ENCODE peak calls at places on chromosomes 2 and 18, in nine cellular contexts. Y is IMR-90, O is colonic mucosa, S is left ventricle myocardium inferior, T is H1, A is AG04449, F is heart right ventricle, J is lower lobe of right lung, M is upper lobe of left lung. R is an unnamed sample.

GRCh38 chr2:70986499-70987189 is 8.0 kb downstream of the TEX261 start:
- DNase-seq in T (no peak), J (no peak), A (no peak), S (no peak), O (no peak), M (no peak), F (no peak), Y (no peak), R (no peak)

GRCh38 chr2:238589591-238590460 is 163.1 kb downstream of the ASB1 start:
- DNase-seq in T (no peak), M (peak), A (no peak), J (no peak), Y (no peak), F (no peak), S (no peak), O (no peak), R (no peak)

GRCh38 chr2:88683160-88684021 is 8.1 kb upstream of the RPIA start:
- DNase-seq in M (no peak), S (no peak), J (no peak), Y (no peak), T (no peak), A (no peak), O (no peak), F (no peak), R (no peak)

GRCh38 chr2:69465513-69466456 is 28.6 kb upstream of the NFU1 start:
- DNase-seq in F (peak), Y (no peak), J (no peak), T (no peak), A (no peak), O (no peak), M (peak), S (peak), R (no peak)

GRCh38 chr18:37674570-37674969 is 109.0 kb upstream of the CELF4 start:
- DNase-seq in F (no peak), T (no peak), Y (no peak), S (no peak), J (no peak), M (no peak), A (no peak), O (no peak), R (no peak)

GRCh38 chr2:9462872-9463697 is 11.3 kb upstream of the IAH1 start:
- DNase-seq in A (no peak), M (no peak), Y (peak), S (no peak), J (no peak), T (no peak), F (no peak), O (no peak), R (no peak)

GRCh38 chr2:142822190-142822589 is 55.3 kb upstream of the KYNU start:
- DNase-seq in M (no peak), A (no peak), J (no peak), T (no peak), Y (no peak), S (no peak), O (no peak), F (no peak), R (no peak)

GRCh38 chr2:236533343-236533742 is 36.3 kb upstream of the ACKR3 start:
- DNase-seq in Y (no peak), O (no peak), T (no peak), S (no peak), M (no peak), J (no peak), F (no peak), A (no peak), R (no peak)

GRCh38 chr2:105890856-105891255 is 146.1 kb downstream of the NCK2 start:
- DNase-seq in M (no peak), A (no peak), S (no peak), O (no peak), J (no peak), Y (no peak), T (no peak), F (no peak), R (no peak)

GRCh38 chr2:232731470-232731869 is 34.3 kb downstream of the GIGYF2 start:
- DNase-seq in T (no peak), O (no peak), A (no peak), Y (peak), F (no peak), M (no peak), J (no peak), S (no peak), R (no peak)

GRCh38 chr18:46481048-46481846 is 175.8 kb downstream of the LOXHD1 start:
- DNase-seq in Y (peak), M (no peak), A (no peak), O (peak), J (no peak), S (peak), T (peak), F (peak), R (peak)

GRCh38 chr2:118539290-118539689 is 308.2 kb downstream of the EN1 start:
- DNase-seq in A (no peak), J (no peak), M (no peak), T (peak), F (peak), S (no peak), O (no peak), Y (peak), R (no peak)

GRCh38 chr18:78982186-78982585 is 2.6 kb downstream of the SALL3 start:
- DNase-seq in O (no peak), S (no peak), A (no peak), F (no peak), J (no peak), M (no peak), Y (no peak), T (no peak), R (no peak)

GRCh38 chr18:78980279-78980771 is 707 bp downstream of the SALL3 start:
- DNase-seq in O (no peak), T (no peak), Y (no peak), A (no peak), M (peak), J (no peak), F (no peak), S (no peak), R (no peak)

GRCh38 chr18:78981652-78981955 is 2.0 kb downstream of the SALL3 start:
- DNase-seq in M (no peak), S (no peak), T (no peak), Y (no peak), O (no peak), A (no peak), F (no peak), J (no peak), R (no peak)

GRCh38 chr18:78979682-78980278 is at the start of gene SALL3:
- DNase-seq in M (peak), Y (no peak), O (no peak), A (no peak), T (no peak), J (no peak), F (no peak), S (no peak), R (no peak)

GRCh38 chr18:78980777-78981651 is 1.4 kb downstream of the SALL3 start:
- DNase-seq in M (peak), Y (no peak), S (no peak), F (no peak), O (no peak), J (no peak), T (no peak), A (no peak), R (no peak)
- H3K4me3 ChIP-seq in M (no peak), Y (no peak), S (peak), F (no peak), O (no peak), J (no peak), T (peak), A (no peak), R (no peak)

DNA sequence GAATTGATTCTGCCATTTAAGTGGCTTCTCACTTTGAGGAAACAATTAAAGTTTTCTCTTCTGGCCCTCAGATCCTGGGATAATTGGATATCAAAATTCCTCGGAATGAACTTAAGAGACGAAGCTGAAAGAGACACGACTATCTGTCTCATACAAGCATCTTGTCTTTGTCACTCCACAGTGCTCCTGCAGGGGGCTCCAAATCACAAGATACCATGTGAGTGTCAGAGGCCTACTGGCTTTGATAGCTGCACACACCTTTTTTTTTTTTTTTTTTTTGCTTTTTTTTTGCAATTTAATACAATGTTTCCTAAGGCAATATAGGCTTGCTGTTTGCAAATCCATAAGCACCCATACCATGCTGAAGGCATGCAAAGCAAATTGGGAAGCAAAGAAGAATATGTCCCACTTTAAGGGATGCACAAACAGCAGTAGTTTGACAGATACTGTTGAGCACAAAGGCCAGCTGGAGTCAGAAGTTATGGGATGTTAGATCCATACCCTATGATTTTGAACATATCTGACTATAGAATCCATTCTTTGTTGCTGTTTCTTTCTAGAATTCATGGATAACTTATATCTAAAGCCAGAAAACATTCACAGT is 109.0 kb upstream of the CBLN2 start:
- DNase-seq in O (peak), A (no peak), J (no peak), Y (no peak), T (peak), M (no peak), F (no peak), S (no peak), R (peak)
- TF ChIP-seq CTCF in O (peak), A (no peak), J (peak), Y (peak), T (peak), M (peak), F (peak), S (peak), R (peak)

GRCh38 chr2:132415256-132416079 is 1.1 kb upstream of the GPR39 start:
- DNase-seq in Y (peak), O (peak), F (peak), A (no peak), M (no peak), J (no peak), S (no peak), T (no peak), R (no peak)

GRCh38 chr2:132417430-132418035 is 928 bp downstream of the GPR39 start:
- DNase-seq in S (no peak), T (no peak), Y (no peak), A (no peak), F (no peak), J (no peak), O (peak), M (peak), R (no peak)

GRCh38 chr2:132416080-132416911 is at the start of gene GPR39:
- DNase-seq in J (peak), A (peak), T (peak), S (peak), Y (peak), F (peak), M (peak), O (peak), R (peak)

GRCh38 chr2:132420776-132421175 is 4.2 kb downstream of the GPR39 start:
- DNase-seq in T (no peak), A (no peak), M (no peak), J (no peak), S (no peak), F (no peak), Y (no peak), O (no peak), R (no peak)

GRCh38 chr2:132416996-132417395 is 391 bp downstream of the GPR39 start:
- DNase-seq in M (no peak), F (no peak), J (no peak), A (no peak), T (no peak), S (no peak), O (peak), Y (no peak), R (no peak)
- H3K4me3 ChIP-seq in M (peak), F (no peak), J (peak), A (peak), T (peak), S (peak), O (peak), Y (no peak), R (peak)

DNA sequence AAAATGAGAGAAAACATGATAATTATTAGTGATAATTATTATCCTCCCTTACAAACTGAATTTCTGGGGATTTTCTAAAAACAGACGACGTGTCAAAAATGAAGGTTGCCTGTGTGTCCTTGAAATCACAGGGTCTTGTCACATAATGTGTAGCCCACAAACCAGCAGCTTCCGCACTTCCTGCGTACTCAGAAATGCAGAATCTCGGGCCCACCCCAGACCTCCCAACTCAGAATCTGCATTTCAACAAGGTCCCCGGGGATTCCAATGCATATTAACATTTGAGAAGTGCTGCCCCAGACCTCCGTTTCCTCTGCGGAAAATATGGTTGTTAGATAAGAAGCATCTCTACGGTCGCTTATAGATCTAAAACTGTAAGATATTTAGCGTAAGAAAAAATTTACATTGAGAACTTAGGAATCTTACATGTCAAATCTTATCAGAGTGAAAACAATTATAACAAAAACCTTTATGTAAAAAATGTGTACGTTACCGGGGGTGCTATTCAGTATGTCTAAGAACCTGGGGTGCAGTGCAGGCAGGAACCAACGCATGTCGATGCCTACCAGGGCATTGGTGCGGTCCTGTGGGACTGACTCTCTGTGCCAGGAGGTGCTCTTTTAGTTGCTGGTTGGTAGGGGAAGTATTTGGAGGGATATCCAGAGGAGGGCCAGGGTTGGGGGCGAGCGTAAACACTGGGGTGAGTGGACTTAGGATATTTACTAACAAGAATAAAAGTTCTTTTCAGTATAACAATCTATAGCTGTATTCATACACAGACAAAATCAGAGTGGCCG is 15.2 kb downstream of the CDKL4 start:
- DNase-seq in M (no peak), T (peak), A (no peak), S (no peak), J (no peak), F (no peak), Y (no peak), O (no peak), R (no peak)
- TF ChIP-seq CTCF in M (no peak), T (no peak), A (no peak), S (no peak), J (no peak), F (no peak), Y (no peak), O (peak), R (no peak)